ENCODE peak calls at places on chromosomes 3 and 15, in four cellular contexts. O is right lobe of liver, X is fibroblast of villous mesenchyme, A is left lung. R is an unnamed sample.

GRCh38 chr3:120931593-120931992 is 23.6 kb downstream of the STXBP5L start:
- DNase-seq in X (no peak), A (no peak), O (no peak), R (no peak)

GRCh38 chr3:128287161-128287560 is 133.9 kb downstream of the EEFSEC start:
- DNase-seq in O (no peak), X (no peak), A (no peak), R (no peak)

GRCh38 chr15:31465083-31465955 is 138.7 kb downstream of the KLF13 start:
- DNase-seq in O (no peak), X (no peak), A (no peak), R (no peak)

GRCh38 chr15:62163847-62164499 is 1.1 kb downstream of the C2CD4B start:
- DNase-seq in A (peak; percentile 81), X (no peak), O (peak; percentile 57), R (no peak)

GRCh38 chr3:10763817-10764313 is 52.2 kb upstream of the SLC6A11 start:
- DNase-seq in X (no peak), O (no peak), A (no peak), R (no peak)

GRCh38 chr3:151259664-151260063 is 18.7 kb downstream of the P2RY14 start:
- DNase-seq in A (no peak), O (no peak), X (peak; percentile 79), R (no peak)

GRCh38 chr3:39124876-39125836 is 17.7 kb downstream of the TTC21A start:
- DNase-seq in X (peak; percentile 57), O (no peak), A (no peak), R (peak; percentile 52)

GRCh38 chr3:170749185-170749584 is 120.8 kb downstream of the RPL22L1 start:
- DNase-seq in A (no peak), O (no peak), X (no peak), R (no peak)

GRCh38 chr3:143901105-143901504 is 52.8 kb upstream of the SLC9A9 start:
- DNase-seq in O (no peak), A (no peak), X (peak; percentile 57), R (no peak)

GRCh38 chr3:178195824-178196223 is 340.4 kb upstream of the KCNMB2 start:
- DNase-seq in A (no peak), O (no peak), X (peak; percentile 40), R (no peak)

GRCh38 chr3:165641569-165642310 is 195.5 kb downstream of the BCHE start:
- DNase-seq in X (no peak), O (no peak), A (no peak), R (no peak)

GRCh38 chr15:98850991-98851776 is 156.4 kb downstream of the PGPEP1L start:
- DNase-seq in A (peak; percentile 89), X (peak; percentile 77), O (peak; percentile 72), R (peak; percentile 64)

GRCh38 chr15:44222478-44222877 is 27.4 kb upstream of the FRMD5 start:
- DNase-seq in O (no peak), A (no peak), X (no peak), R (no peak)

GRCh38 chr3:82410366-82410765 is 648.9 kb upstream of the GBE1 start:
- DNase-seq in A (no peak), X (no peak), O (no peak), R (no peak)

GRCh38 chr15:61033938-61034792 is 194.9 kb downstream of the RORA start:
- DNase-seq in X (no peak), A (no peak), O (no peak), R (no peak)

GRCh38 chr3:56621686-56622085 is 61.4 kb downstream of the TASOR start:
- DNase-seq in O (no peak), X (no peak), A (no peak), R (no peak)

GRCh38 chr15:69794643-69795461 is 302.9 kb downstream of the TLE3 start:
- DNase-seq in X (peak; percentile 16), A (no peak), O (no peak), R (no peak)

GRCh38 chr3:99269606-99270355 is 368.3 kb upstream of the DCBLD2 start:
- DNase-seq in O (no peak), A (no peak), X (peak; percentile 53), R (no peak)

GRCh38 chr3:29319262-29319661 is 38.4 kb downstream of the RBMS3 start:
- DNase-seq in O (no peak), X (no peak), A (no peak), R (no peak)
- H3K4me3 ChIP-seq in O (no peak overlapping the region), X (no peak overlapping the region), A (no peak overlapping the region), R (no peak overlapping the region)

DNA sequence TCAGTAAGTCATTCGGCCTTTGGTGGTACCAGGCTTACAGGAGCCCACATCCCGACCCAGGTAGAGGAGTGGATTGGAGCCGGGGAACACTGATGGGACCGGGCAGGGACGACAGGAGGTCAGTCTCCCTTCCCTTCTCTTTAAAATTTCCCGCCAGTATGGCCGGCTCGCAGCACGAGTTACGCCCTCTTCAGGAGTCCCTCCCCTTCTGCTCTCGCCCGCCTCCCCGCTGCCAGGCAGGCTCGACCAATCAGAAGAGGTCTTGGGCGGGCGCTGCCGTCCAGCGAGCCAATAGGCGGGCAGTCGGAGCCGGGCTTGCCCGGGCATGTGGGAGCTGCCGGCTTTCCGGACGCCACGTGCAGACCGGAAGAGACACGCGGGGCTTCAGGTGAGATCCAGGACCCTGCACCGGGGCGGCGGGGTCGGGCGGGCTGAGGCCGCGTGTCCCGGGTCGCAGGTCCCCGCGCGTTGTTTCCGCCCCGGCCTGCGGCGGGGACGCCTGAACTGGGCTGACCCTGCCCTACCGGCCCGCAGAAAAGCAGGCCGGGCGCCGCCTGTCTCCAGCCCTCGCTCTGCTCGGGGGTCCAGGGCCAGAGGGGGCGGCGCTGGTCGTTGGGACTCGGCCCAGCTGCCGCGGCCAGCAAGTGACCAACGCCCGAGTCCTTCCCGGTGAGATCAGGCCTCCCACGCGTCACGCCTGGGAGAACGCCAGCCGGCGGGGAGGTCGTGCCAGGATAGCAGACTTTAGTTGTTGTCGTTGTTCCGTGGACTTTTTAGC is at the start of gene AEN:
- DNase-seq in X (peak; percentile 96), A (peak; percentile 97), O (peak; percentile 98), R (peak; percentile 96)
- TF ChIP-seq CTCF in X (no peak), A (peak; percentile 10), O (peak; percentile 9), R (no peak)

DNA sequence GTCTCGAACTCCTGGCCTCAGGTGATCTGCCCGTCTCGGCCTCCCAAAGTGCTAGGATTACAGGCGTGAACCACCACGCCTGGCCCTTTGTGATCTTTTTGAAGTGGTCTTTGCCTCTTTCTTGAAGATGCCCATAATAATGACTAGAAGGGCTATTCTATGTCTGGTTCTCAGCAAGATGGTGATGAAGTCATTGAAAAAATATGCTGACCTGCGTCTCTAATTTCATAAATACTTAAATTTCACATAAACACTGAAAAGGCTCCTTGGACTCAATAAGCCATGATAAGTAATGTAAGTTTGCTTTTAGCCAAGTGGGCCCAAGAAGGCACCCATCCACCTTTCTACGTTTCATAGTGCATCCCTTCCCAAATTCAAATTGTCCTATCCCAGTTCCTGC is 775 bp upstream of the MAPK6 start:
- DNase-seq in X (peak; percentile 56), A (no peak), O (no peak), R (no peak)
- H3K4me3 ChIP-seq in X (peak overlapping the region; percentile 98), A (peak overlapping the region; percentile 71), O (no peak overlapping the region), R (no peak overlapping the region)

GRCh38 chr15:52765779-52766178 is 24.4 kb downstream of the ONECUT1 start:
- DNase-seq in X (no peak), O (no peak), A (no peak), R (no peak)
- TF ChIP-seq CTCF in X (peak; percentile 38), O (peak; percentile 22), A (no peak), R (no peak)

DNA sequence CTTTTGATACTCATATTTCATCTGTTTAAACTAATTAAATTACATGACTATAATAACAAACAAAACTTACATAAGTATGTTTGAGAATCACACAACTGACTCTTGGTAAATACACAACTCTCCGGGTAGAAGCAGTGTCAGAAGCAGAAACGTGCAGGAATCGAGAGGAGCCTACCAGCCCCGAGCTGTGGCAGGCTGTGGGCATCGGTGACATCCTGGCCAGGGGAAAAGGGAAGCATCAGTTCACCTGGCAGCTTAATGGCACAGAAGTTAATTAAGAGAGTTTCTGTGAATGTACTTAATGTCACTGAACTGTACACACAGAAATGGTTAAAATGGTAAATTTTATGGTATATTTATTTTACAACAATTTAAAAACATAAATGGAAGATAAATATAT is 90.2 kb downstream of the CRTC3 start:
- DNase-seq in X (no peak), A (no peak), O (no peak), R (no peak)
- H3K4me3 ChIP-seq in X (no peak overlapping the region), A (no peak overlapping the region), O (no peak overlapping the region), R (no peak overlapping the region)

DNA sequence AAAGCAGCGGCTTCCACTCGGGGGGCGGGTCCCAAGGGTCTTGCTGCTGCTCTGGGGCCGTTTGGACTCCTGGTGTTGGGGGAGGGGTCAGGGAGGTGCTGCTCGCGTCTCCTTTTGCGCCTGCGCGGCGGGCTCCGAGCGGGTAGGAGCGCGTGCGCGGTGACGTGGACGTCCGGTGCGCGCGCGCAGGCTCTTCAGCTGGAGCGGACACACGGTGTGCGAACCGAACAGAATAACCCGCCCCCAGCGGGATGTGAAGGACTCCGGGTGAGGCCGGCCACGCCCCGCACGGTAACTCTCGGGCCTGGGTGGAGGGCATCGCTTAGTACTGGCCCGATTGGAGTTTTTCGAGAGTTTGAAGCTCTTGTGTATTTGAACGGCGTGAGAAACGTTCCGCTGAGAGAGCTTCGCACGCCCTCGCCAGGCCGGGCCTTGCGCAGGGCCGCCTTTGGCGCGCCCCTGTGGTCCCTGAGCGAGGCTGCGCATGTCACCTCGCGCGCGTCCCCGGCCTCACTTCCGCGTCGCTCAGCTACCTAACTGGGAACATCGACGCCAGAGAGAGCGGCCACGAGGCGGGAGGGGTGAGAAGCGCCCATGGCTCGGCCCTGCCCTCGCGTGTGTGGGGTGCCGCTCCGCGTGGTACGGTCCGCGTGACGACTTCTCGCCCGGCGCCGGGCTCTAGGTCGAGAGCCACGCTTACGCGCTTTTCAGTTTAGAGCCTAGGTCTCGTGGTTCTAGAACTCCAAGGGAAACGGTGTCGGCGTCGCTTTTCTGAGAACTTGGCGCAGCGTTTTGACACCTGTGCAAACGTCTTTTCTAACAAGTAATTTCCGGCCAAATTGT is at the start of gene MGA:
- DNase-seq in X (peak; percentile 95), O (peak; percentile 93), A (peak; percentile 96), R (peak; percentile 85)
- TF ChIP-seq CTCF in X (no peak), O (no peak), A (peak; percentile 11), R (no peak)

GRCh38 chr3:46959169-46959515 is 17.4 kb downstream of the CCDC12 start:
- DNase-seq in O (no peak), A (no peak), X (peak; percentile 78), R (no peak)

GRCh38 chr3:46960801-46961200 is 15.7 kb downstream of the CCDC12 start:
- DNase-seq in X (no peak), A (no peak), O (peak; percentile 14), R (no peak)

GRCh38 chr3:46958469-46959168 is 17.9 kb downstream of the CCDC12 start:
- DNase-seq in O (no peak), X (no peak), A (no peak), R (no peak)

GRCh38 chr3:46962427-46962826 is 14.1 kb downstream of the CCDC12 start:
- DNase-seq in A (no peak), O (no peak), X (no peak), R (no peak)

DNA sequence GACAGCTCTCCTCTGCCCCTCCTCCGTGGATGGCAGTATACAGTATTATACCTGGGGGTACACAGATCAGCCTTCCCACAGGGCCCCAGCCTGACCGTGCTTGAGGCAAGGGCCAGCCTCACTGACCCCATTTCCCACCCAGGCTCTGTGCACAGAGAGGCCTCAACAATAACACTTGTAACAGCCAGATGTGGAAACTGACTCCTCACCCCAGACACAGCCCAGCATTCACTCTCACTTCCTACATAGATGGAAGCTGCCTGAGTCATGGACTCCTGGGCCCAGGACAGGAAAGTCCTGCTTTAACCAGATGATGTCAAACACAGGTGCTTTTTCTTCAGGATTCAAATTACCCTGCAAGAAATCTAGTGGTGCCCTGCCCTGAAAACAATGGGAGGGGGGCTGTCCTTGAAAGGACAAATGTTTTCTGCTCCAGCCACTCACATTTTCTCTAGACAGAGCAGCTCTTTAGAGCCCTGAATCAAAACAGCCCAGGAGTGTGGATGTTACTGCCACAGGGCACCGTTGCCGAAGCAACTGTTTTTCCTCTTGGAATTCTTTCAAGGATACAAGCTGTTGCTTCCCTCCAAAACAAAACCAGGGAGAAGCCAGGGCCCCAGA is 16.4 kb downstream of the CCDC12 start:
- DNase-seq in A (no peak), O (peak; percentile 18), X (peak; percentile 69), R (peak; percentile 77)
- H3K4me3 ChIP-seq in A (no peak overlapping the region), O (no peak overlapping the region), X (no peak overlapping the region), R (no peak overlapping the region)

GRCh38 chr3:101069796-101070195 is 76.6 kb upstream of the ABI3BP start:
- DNase-seq in A (no peak), O (no peak), X (no peak), R (no peak)
- TF ChIP-seq CTCF in A (no peak), O (no peak), X (no peak), R (no peak)

R was measured in pancreas.